ENCODE peak calls at places on chromosomes 5 and 9, in ten cellular contexts. Z is MM.1S; L is upper lobe of right lung; U is RPMI7951; W is H9; I is G401; C is NAMALWA; F is activated T-cell treated with anti-CD3 and anti-CD28 coated beads, Interleukin-2, amount 50 U/mL, for 72 hours; N is AG08395; E is amygdala. K is an unnamed sample.

GRCh38 chr9:73149371-73150067 is 2.1 kb upstream of the ANXA1 start:
- DNase-seq in Z (peak), L (no peak), U (peak), W (no peak), I (no peak), C (no peak), F (no peak), N (peak), E (no peak), K (no peak)

GRCh38 chr9:137387891-137388560 is 34.9 kb downstream of the EXD3 start:
- DNase-seq in Z (no peak), L (no peak), U (no peak), W (peak), I (no peak), C (no peak), F (no peak), N (no peak), E (no peak), K (no peak)

GRCh38 chr9:78835928-78836450 is 539.1 kb downstream of the PSAT1 start:
- DNase-seq in Z (no peak), L (no peak), U (no peak), W (no peak), I (no peak), C (no peak), F (no peak), N (no peak), E (no peak), K (no peak)

GRCh38 chr9:3855601-3856328 is 330.0 kb upstream of the RFX3 start:
- DNase-seq in Z (no peak), L (no peak), U (peak), W (no peak), I (no peak), C (no peak), F (no peak), N (no peak), E (no peak), K (no peak)

GRCh38 chr9:99677281-99677680 is 144.4 kb upstream of the NR4A3 start:
- DNase-seq in Z (no peak), L (no peak), U (no peak), W (no peak), I (no peak), C (no peak), F (no peak), N (no peak), E (no peak), K (no peak)

GRCh38 chr9:18539203-18539602 is 65.2 kb downstream of the ADAMTSL1 start:
- DNase-seq in Z (no peak), L (no peak), U (no peak), W (no peak), I (no peak), C (no peak), F (no peak), N (no peak), E (no peak), K (no peak)

GRCh38 chr5:39064450-39064849 is 9.7 kb downstream of the RICTOR start:
- DNase-seq in Z (no peak), L (no peak), U (no peak), W (no peak), I (no peak), C (no peak), F (no peak), N (no peak), E (no peak), K (no peak)

GRCh38 chr5:174229640-174230350 is 184.3 kb downstream of the NSG2 start:
- DNase-seq in Z (no peak), L (no peak), U (peak), W (no peak), I (no peak), C (no peak), F (no peak), N (no peak), E (no peak), K (no peak)

GRCh38 chr5:109532773-109533364 is 123.1 kb upstream of the PJA2 start:
- DNase-seq in Z (no peak), L (no peak), U (no peak), W (no peak), I (no peak), C (no peak), F (no peak), N (no peak), E (no peak), K (no peak)

GRCh38 chr5:167263185-167263584 is 1028.3 kb upstream of the WWC1 start:
- DNase-seq in Z (no peak), L (no peak), U (no peak), W (no peak), I (no peak), C (no peak), F (no peak), N (no peak), E (no peak), K (no peak)

GRCh38 chr9:112145886-112146285 is 29.2 kb downstream of the SUSD1 start:
- DNase-seq in Z (no peak), L (no peak), U (no peak), W (peak), I (no peak), C (no peak), F (no peak), N (no peak), E (no peak), K (no peak)

GRCh38 chr5:1394881-1395860 is 50.1 kb downstream of the SLC6A3 start:
- DNase-seq in Z (no peak), L (no peak), U (no peak), W (no peak), I (no peak), C (no peak), F (no peak), N (no peak), E (no peak), K (no peak)

K was measured in caudate nucleus.